ENCODE peak calls at places on chromosome 4, in four cellular contexts. One of them, this sample, is unnamed.
A peak's percentile ranks its signal among the peaks of the same experiment; 100 is the strongest.

GRCh38 chr4:86243750-86244149 is 116.1 kb downstream of the MAPK10 start:
- DNase-seq in upper lobe of right lung: no peak
- DNase-seq in fibroblast of the aortic adventitia: no peak
- DNase-seq in prostate gland: no peak
- DNase-seq in this sample: no peak

GRCh38 chr4:81757706-81758105 is 286.0 kb upstream of the RASGEF1B start:
- DNase-seq in upper lobe of right lung: no peak
- DNase-seq in fibroblast of the aortic adventitia: no peak
- DNase-seq in prostate gland: no peak
- DNase-seq in this sample: no peak

GRCh38 chr4:4633431-4633830 is 91.6 kb upstream of the STX18 start:
- DNase-seq in upper lobe of right lung: no peak
- DNase-seq in fibroblast of the aortic adventitia: no peak
- DNase-seq in prostate gland: no peak
- DNase-seq in this sample: no peak

GRCh38 chr4:32748498-32748897 is 2028.3 kb downstream of the PCDH7 start:
- DNase-seq in upper lobe of right lung: no peak
- DNase-seq in fibroblast of the aortic adventitia: no peak
- DNase-seq in prostate gland: no peak
- DNase-seq in this sample: peak; percentile 11

GRCh38 chr4:3233391-3234071 is 15.4 kb upstream of the MSANTD1 start:
- DNase-seq in upper lobe of right lung: no peak
- DNase-seq in fibroblast of the aortic adventitia: peak; percentile 8
- DNase-seq in prostate gland: no peak
- DNase-seq in this sample: peak; percentile 39

GRCh38 chr4:156939801-156940200 is 31.8 kb downstream of the PDGFC start:
- DNase-seq in upper lobe of right lung: no peak
- DNase-seq in fibroblast of the aortic adventitia: no peak
- DNase-seq in prostate gland: no peak
- DNase-seq in this sample: peak; percentile 23

GRCh38 chr4:47913328-47913727 is 1.1 kb downstream of the NFXL1 start:
- DNase-seq in upper lobe of right lung: no peak
- DNase-seq in fibroblast of the aortic adventitia: peak; percentile 34
- DNase-seq in prostate gland: no peak
- DNase-seq in this sample: peak; percentile 41

GRCh38 chr4:77619408-77619807 is 13.8 kb downstream of the CXCL13 start:
- DNase-seq in upper lobe of right lung: no peak
- DNase-seq in fibroblast of the aortic adventitia: no peak
- DNase-seq in prostate gland: no peak
- DNase-seq in this sample: peak; percentile 45

GRCh38 chr4:81335221-81335912 is 120.3 kb upstream of the PRKG2 start:
- DNase-seq in upper lobe of right lung: no peak
- DNase-seq in fibroblast of the aortic adventitia: no peak
- DNase-seq in prostate gland: no peak
- DNase-seq in this sample: no peak

GRCh38 chr4:98749206-98749605 is 90.8 kb upstream of the TSPAN5 start:
- DNase-seq in upper lobe of right lung: no peak
- DNase-seq in fibroblast of the aortic adventitia: peak; percentile 7
- DNase-seq in prostate gland: no peak
- DNase-seq in this sample: no peak

GRCh38 chr4:73341454-73341853 is 62.6 kb upstream of the ALB start:
- DNase-seq in upper lobe of right lung: no peak
- DNase-seq in fibroblast of the aortic adventitia: peak; percentile 82
- DNase-seq in prostate gland: peak; percentile 8
- DNase-seq in this sample: peak; percentile 80

GRCh38 chr4:95314573-95314972 is 234.2 kb downstream of the UNC5C start:
- DNase-seq in upper lobe of right lung: no peak
- DNase-seq in fibroblast of the aortic adventitia: no peak
- DNase-seq in prostate gland: no peak
- DNase-seq in this sample: no peak

GRCh38 chr4:8434251-8435073 is 6.1 kb downstream of the ACOX3 start:
- DNase-seq in upper lobe of right lung: no peak
- DNase-seq in fibroblast of the aortic adventitia: no peak
- DNase-seq in prostate gland: no peak
- DNase-seq in this sample: no peak
- H3K4me3 ChIP-seq in upper lobe of right lung: peak overlapping the region; percentile 34
- H3K4me3 ChIP-seq in fibroblast of the aortic adventitia: no peak overlapping the region
- H3K4me3 ChIP-seq in prostate gland: no peak overlapping the region
- H3K4me3 ChIP-seq in this sample: peak overlapping the region; percentile 28

GRCh38 chr4:7742807-7743158 is 196.9 kb downstream of the AFAP1 start:
- DNase-seq in upper lobe of right lung: no peak
- DNase-seq in fibroblast of the aortic adventitia: no peak
- DNase-seq in prostate gland: no peak
- DNase-seq in this sample: no peak
- TF ChIP-seq CTCF in upper lobe of right lung: no peak
- TF ChIP-seq CTCF in fibroblast of the aortic adventitia: no peak
- TF ChIP-seq CTCF in prostate gland: no peak
- TF ChIP-seq CTCF in this sample: no peak

DNA sequence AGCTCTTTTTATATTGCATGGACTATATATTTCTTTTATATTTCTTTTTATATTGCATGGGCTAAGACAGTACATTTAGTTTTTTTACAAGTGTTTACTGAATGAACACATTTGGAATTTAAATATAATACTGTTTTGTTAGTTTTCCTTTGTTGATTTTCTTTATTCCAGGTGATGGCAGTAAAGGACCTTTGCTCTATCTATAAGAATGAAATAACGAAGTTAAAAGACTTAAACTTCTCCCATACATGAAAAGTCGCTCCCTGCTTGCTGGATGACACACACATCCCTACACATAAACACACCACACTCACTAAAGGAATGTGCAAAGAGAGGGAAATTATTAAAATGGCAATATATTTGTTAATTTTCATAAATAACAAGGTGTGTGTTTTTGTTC is 102.5 kb upstream of the ANXA10 start:
- DNase-seq in upper lobe of right lung: no peak
- DNase-seq in fibroblast of the aortic adventitia: peak; percentile 56
- DNase-seq in prostate gland: no peak
- DNase-seq in this sample: peak; percentile 11
- H3K4me3 ChIP-seq in upper lobe of right lung: no peak overlapping the region
- H3K4me3 ChIP-seq in fibroblast of the aortic adventitia: no peak overlapping the region
- H3K4me3 ChIP-seq in prostate gland: no peak overlapping the region
- H3K4me3 ChIP-seq in this sample: no peak overlapping the region

GRCh38 chr4:25769251-25769650 is 93.5 kb downstream of the SEL1L3 start:
- DNase-seq in upper lobe of right lung: no peak
- DNase-seq in fibroblast of the aortic adventitia: peak; percentile 63
- DNase-seq in prostate gland: no peak
- DNase-seq in this sample: peak; percentile 34

GRCh38 chr4:25773358-25773757 is 89.4 kb downstream of the SEL1L3 start:
- DNase-seq in upper lobe of right lung: no peak
- DNase-seq in fibroblast of the aortic adventitia: no peak
- DNase-seq in prostate gland: no peak
- DNase-seq in this sample: no peak

GRCh38 chr4:25770844-25771243 is 91.9 kb downstream of the SEL1L3 start:
- DNase-seq in upper lobe of right lung: no peak
- DNase-seq in fibroblast of the aortic adventitia: no peak
- DNase-seq in prostate gland: no peak
- DNase-seq in this sample: no peak

GRCh38 chr4:25771672-25772071 is 91.1 kb downstream of the SEL1L3 start:
- DNase-seq in upper lobe of right lung: no peak
- DNase-seq in fibroblast of the aortic adventitia: no peak
- DNase-seq in prostate gland: no peak
- DNase-seq in this sample: no peak

DNA sequence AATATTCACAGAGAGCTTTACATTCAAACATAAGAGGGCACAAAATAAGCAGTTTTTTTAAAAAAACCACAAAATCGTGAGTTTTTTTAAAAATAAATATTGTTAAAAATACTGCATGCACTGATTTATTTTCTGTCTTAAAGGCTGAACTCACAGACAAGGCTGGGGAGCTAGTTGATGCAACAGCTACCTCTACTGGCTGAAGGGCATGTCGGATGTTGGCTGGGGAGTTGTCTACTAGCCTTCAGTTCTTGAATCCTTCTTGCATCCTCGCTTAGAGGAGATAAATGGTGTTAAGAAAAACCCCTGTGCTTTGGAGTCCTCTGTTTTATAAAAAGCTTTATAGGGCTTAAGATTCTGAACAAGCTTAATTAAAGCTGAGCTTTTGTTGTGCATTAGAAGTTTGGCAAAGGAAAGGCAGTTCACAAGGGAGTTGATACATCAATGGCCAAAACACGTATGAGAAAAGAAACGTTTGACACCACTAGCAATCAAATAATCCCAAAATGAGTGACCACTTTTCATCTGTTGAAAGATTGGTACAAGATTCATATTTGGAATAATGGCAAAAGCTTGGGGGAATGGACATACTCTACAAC is 94.8 kb downstream of the SEL1L3 start:
- DNase-seq in upper lobe of right lung: no peak
- DNase-seq in fibroblast of the aortic adventitia: peak; percentile 84
- DNase-seq in prostate gland: peak; percentile 50
- DNase-seq in this sample: peak; percentile 91
- TF ChIP-seq CTCF in upper lobe of right lung: peak; percentile 73
- TF ChIP-seq CTCF in fibroblast of the aortic adventitia: peak; percentile 99
- TF ChIP-seq CTCF in prostate gland: peak; percentile 63
- TF ChIP-seq CTCF in this sample: peak; percentile 100

GRCh38 chr4:25867781-25868180 is 5.0 kb upstream of the SEL1L3 start:
- DNase-seq in upper lobe of right lung: no peak
- DNase-seq in fibroblast of the aortic adventitia: no peak
- DNase-seq in prostate gland: no peak
- DNase-seq in this sample: no peak
- H3K4me3 ChIP-seq in upper lobe of right lung: no peak overlapping the region
- H3K4me3 ChIP-seq in fibroblast of the aortic adventitia: no peak overlapping the region
- H3K4me3 ChIP-seq in prostate gland: no peak overlapping the region
- H3K4me3 ChIP-seq in this sample: no peak overlapping the region

GRCh38 chr4:125316781-125317525 is 2.2 kb downstream of the FAT4 start:
- DNase-seq in upper lobe of right lung: peak; percentile 68
- DNase-seq in fibroblast of the aortic adventitia: peak; percentile 32
- DNase-seq in prostate gland: no peak
- DNase-seq in this sample: peak; percentile 43
- TF ChIP-seq CTCF in upper lobe of right lung: no peak
- TF ChIP-seq CTCF in fibroblast of the aortic adventitia: peak; percentile 3
- TF ChIP-seq CTCF in prostate gland: no peak
- TF ChIP-seq CTCF in this sample: peak; percentile 44

GRCh38 chr4:128863314-128864075 is 54.0 kb downstream of the JADE1 start:
- DNase-seq in upper lobe of right lung: peak; percentile 73
- DNase-seq in fibroblast of the aortic adventitia: peak; percentile 88
- DNase-seq in prostate gland: peak; percentile 65
- DNase-seq in this sample: peak; percentile 82

GRCh38 chr4:128868758-128869157 is 59.3 kb downstream of the JADE1 start:
- DNase-seq in upper lobe of right lung: no peak
- DNase-seq in fibroblast of the aortic adventitia: no peak
- DNase-seq in prostate gland: no peak
- DNase-seq in this sample: peak; percentile 30

GRCh38 chr4:128865132-128865531 is 55.6 kb downstream of the JADE1 start:
- DNase-seq in upper lobe of right lung: no peak
- DNase-seq in fibroblast of the aortic adventitia: no peak
- DNase-seq in prostate gland: no peak
- DNase-seq in this sample: no peak

GRCh38 chr4:128866281-128866680 is 56.8 kb downstream of the JADE1 start:
- DNase-seq in upper lobe of right lung: no peak
- DNase-seq in fibroblast of the aortic adventitia: no peak
- DNase-seq in prostate gland: no peak
- DNase-seq in this sample: no peak

DNA sequence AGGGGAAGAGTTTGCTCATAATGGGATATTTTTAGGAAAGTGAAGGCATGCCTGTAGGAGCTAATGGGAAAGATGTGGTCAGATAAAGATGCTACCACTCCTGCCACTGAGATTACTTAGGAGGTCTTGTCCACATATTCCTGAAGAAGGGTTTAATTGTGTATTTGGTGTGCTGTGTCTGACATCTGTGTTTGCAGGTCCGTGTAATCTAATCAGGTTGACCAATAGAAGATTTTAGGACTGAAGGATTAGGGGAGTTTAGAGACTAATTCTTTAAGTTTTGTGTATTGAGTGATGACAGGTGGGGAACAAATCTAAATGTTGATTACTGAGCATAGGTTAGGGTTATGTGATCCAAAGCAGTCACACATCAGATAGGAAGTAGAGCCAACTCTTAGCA is 57.2 kb downstream of the JADE1 start:
- DNase-seq in upper lobe of right lung: no peak
- DNase-seq in fibroblast of the aortic adventitia: no peak
- DNase-seq in prostate gland: no peak
- DNase-seq in this sample: no peak
- H3K4me3 ChIP-seq in upper lobe of right lung: no peak overlapping the region
- H3K4me3 ChIP-seq in fibroblast of the aortic adventitia: no peak overlapping the region
- H3K4me3 ChIP-seq in prostate gland: no peak overlapping the region
- H3K4me3 ChIP-seq in this sample: no peak overlapping the region

This sample was measured in choroid plexus epithelial cell.